ENCODE peak calls at places on chromosomes 3 and 15, in nine cellular contexts. K is breast epithelium; Y is CD4-positive, CD25-positive, alpha-beta regulatory T cell; L is NCI-H1436; G is NCI-H345; T is OCI-M1; X is AG10803; A is heart left ventricle; V is fibroblast of pulmonary artery. S is an unnamed sample.

GRCh38 chr3:72748659-72749058 is 99.6 kb downstream of the SHQ1 start:
- DNase-seq in K (no peak), Y (no peak), A (no peak), T (no peak), V (no peak), G (no peak), L (no peak), X (peak; percentile 8), S (no peak)

GRCh38 chr15:73273181-73274002 is 95.4 kb downstream of the HCN4 start:
- DNase-seq in V (peak; percentile 76), T (peak; percentile 62), G (peak; percentile 26), A (no peak), L (peak; percentile 30), K (no peak), X (peak; percentile 60), Y (peak; percentile 30), S (peak; percentile 18)

GRCh38 chr15:72827216-72827615 is 43.7 kb upstream of the ADPGK start:
- DNase-seq in K (no peak), V (no peak), T (no peak), Y (no peak), X (peak; percentile 29), A (no peak), L (no peak), G (no peak), S (no peak)

GRCh38 chr3:183298708-183299153 is 45.7 kb downstream of the B3GNT5 start:
- DNase-seq in K (no peak), X (peak; percentile 87), L (no peak), G (peak; percentile 80), T (no peak), Y (no peak), A (peak; percentile 73), V (peak; percentile 90), S (no peak)

GRCh38 chr3:192851821-192852352 is 65.8 kb downstream of the MB21D2 start:
- DNase-seq in Y (no peak), G (peak; percentile 30), X (peak; percentile 75), K (peak; percentile 93), T (peak; percentile 7), V (peak; percentile 87), L (no peak), A (no peak), S (no peak)

GRCh38 chr15:81191701-81192100 is 5.0 kb upstream of the IL16 start:
- DNase-seq in G (no peak), T (no peak), L (no peak), Y (no peak), V (no peak), X (no peak), A (no peak), K (no peak), S (no peak)

GRCh38 chr3:30680789-30681188 is 74.4 kb downstream of the TGFBR2 start:
- DNase-seq in L (no peak), Y (no peak), G (no peak), K (no peak), T (no peak), V (peak; percentile 39), A (no peak), X (peak; percentile 57), S (no peak)

GRCh38 chr3:35120026-35120425 is 519.3 kb upstream of the ARPP21 start:
- DNase-seq in K (no peak), L (no peak), T (no peak), Y (no peak), X (no peak), V (no peak), A (no peak), G (no peak), S (no peak)